ENCODE peak calls at places on chromosomes 2 and 18, in five cellular contexts. P is GM12892, B is HCT116, T is sigmoid colon, L is spleen. S is an unnamed sample.
A peak's percentile ranks its signal among the peaks of the same experiment; 100 is the strongest.

GRCh38 chr2:68293024-68293423 is 26.7 kb downstream of the CNRIP1 start:
- DNase-seq in P (no peak), B (no peak), T (no peak), L (no peak), S (no peak)

GRCh38 chr2:75570948-75571729 is 10.4 kb upstream of the EVA1A start:
- DNase-seq in P (no peak), B (no peak), T (no peak), L (no peak), S (no peak)

GRCh38 chr2:241770936-241771285 is 5.7 kb upstream of the GAL3ST2 start:
- DNase-seq in P (no peak), B (no peak), T (no peak), L (no peak), S (no peak)

GRCh38 chr2:150232871-150233270 is 254.6 kb downstream of the RND3 start:
- DNase-seq in P (no peak), B (no peak), T (no peak), L (no peak), S (no peak)

GRCh38 chr18:76672627-76673026 is 149.7 kb upstream of the ZNF236 start:
- DNase-seq in P (no peak), B (no peak), T (no peak), L (no peak), S (no peak)

GRCh38 chr18:51907687-51908597 is 432.1 kb upstream of the DCC start:
- DNase-seq in P (no peak), B (no peak), T (no peak), L (no peak), S (no peak)

GRCh38 chr2:148887349-148888002 is 12.4 kb downstream of the KIF5C start:
- DNase-seq in P (no peak), B (no peak), T (no peak), L (no peak), S (no peak)

GRCh38 chr18:68555935-68556334 is 159.0 kb downstream of the TMX3 start:
- DNase-seq in P (no peak), B (no peak), T (no peak), L (no peak), S (no peak)

GRCh38 chr2:137118140-137118539 is 352.8 kb downstream of the THSD7B start:
- DNase-seq in P (no peak), B (no peak), T (no peak), L (no peak), S (no peak)

GRCh38 chr2:19711470-19712372 is 190.1 kb downstream of the TTC32 start:
- DNase-seq in P (no peak), B (peak; percentile 38), T (no peak), L (no peak), S (no peak)

GRCh38 chr2:70340921-70341765 is 39.3 kb upstream of the FAM136A start:
- DNase-seq in P (no peak), B (peak; percentile 59), T (no peak), L (no peak), S (no peak)

DNA sequence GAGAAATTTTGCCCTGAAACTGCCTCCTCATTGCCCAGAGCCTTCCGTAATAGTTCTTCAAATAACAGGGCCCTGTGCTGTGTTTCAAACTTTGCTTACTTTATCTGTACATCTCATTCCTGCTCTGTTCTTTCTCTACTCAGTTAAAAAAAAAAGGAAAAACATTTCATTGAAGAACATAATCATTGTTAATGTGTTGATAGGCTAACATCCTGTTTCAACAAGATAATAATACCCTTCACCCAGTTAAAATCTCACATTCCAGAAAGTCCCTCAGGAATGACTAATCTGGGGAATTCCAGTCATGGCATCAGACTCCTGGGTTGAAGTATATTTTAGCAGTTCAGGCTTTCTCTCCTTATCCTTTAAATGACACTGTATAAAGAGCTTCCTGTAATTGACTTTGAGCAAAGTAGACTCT is 45.6 kb upstream of the ITGAV start:
- DNase-seq in P (no peak), B (peak; percentile 10), T (no peak), L (no peak), S (no peak)
- TF ChIP-seq POLR2A in P (no peak), B (no peak), T (no peak), L (no peak), S (no peak)

GRCh38 chr2:30233142-30233961 is 2.0 kb downstream of the LBH start:
- DNase-seq in P (no peak), B (no peak), T (no peak), L (peak; percentile 32), S (no peak)
- TF ChIP-seq POLR2AphosphoS5 in P (no peak), B (no peak), T (no peak), L (no peak), S (no peak)

GRCh38 chr18:63098014-63098981 is 221.3 kb downstream of the BCL2 start:
- DNase-seq in P (peak; percentile 58), B (no peak), T (no peak), L (no peak), S (peak; percentile 57)

GRCh38 chr18:63100626-63100900 is 219.0 kb downstream of the BCL2 start:
- DNase-seq in P (no peak), B (no peak), T (no peak), L (no peak), S (no peak)

GRCh38 chr18:63101811-63102210 is 217.8 kb downstream of the BCL2 start:
- DNase-seq in P (no peak), B (no peak), T (no peak), L (no peak), S (no peak)

GRCh38 chr18:63099026-63099840 is 220.3 kb downstream of the BCL2 start:
- DNase-seq in P (no peak), B (no peak), T (no peak), L (no peak), S (no peak)

DNA sequence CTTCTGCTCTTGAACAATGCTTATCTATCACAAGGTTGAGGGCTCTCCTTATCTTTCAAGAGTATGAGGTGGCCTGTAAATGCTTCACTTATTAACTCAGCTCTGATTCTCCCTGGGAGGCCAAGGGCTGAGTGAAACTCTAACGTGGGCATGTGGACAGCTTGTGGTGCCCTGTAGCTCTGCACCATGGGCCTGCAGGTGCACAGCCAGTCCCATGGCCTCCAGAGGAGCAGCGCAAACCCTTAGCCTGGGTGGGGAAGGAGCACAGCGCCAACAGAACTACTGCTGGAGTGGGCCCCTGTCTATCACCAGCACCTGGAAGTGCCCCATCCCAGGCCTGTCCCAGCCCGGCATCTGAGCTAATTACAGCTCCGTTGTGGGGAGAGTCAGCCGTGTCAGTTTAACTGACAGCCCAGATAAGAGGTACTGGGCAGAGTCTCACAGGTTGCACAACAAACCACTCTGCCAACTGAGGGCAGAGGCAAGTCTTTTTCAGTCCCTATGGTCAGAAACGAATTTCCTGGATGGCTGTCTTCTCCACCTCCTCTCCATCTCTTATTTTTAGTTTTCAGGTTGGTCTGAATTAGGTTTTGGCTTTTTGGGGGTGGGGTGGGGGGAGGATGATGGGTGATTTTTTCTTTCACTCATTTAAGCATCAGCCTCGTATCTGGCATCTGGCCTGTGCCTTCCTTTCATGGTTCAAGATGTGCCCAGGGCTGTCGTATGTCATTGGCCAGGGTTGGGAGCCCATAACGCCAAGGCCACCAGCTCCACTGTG is 219.5 kb downstream of the BCL2 start:
- DNase-seq in P (no peak), B (no peak), T (no peak), L (peak; percentile 74), S (peak; percentile 60)
- TF ChIP-seq POLR2A in P (no peak), B (no peak), T (no peak), L (no peak), S (no peak)

GRCh38 chr2:109607766-109608165 is 6.0 kb downstream of the SEPTIN10 start:
- DNase-seq in P (no peak), B (no peak), T (no peak), L (no peak), S (no peak)
- TF ChIP-seq POLR2AphosphoS5 in P (no peak), B (no peak), T (no peak), L (no peak), S (no peak)

GRCh38 chr18:74291771-74292540 is at the start of gene CYB5A:
- DNase-seq in P (peak; percentile 97), B (peak; percentile 83), T (peak; percentile 99), L (peak; percentile 99), S (peak; percentile 99)
- TF ChIP-seq POLR2A in P (peak; percentile 70), B (no peak), T (peak; percentile 53), L (peak; percentile 14), S (no peak)

S was measured in esophagus muscularis mucosa.